ENCODE peak calls at places on chromosomes 2 and 18, in five cellular contexts. F is H54, G is GM03348, N is HT1080, S is Caki2. O is an unnamed sample.

GRCh38 chr2:95260028-95261023 is 13.9 kb upstream of the PROM2 start:
- DNase-seq in F (no peak), N (no peak), G (peak), S (no peak), O (no peak)

GRCh38 chr2:160207804-160208661 is 8.0 kb upstream of the ITGB6 start:
- DNase-seq in G (peak), N (peak), S (peak), F (peak), O (peak)

GRCh38 chr2:229129738-229130371 is 141.2 kb downstream of the PID1 start:
- DNase-seq in G (peak), S (no peak), N (no peak), F (no peak), O (no peak)

GRCh38 chr18:7626922-7627440 is 59.9 kb downstream of the PTPRM start:
- DNase-seq in N (peak), G (peak), F (peak), S (peak), O (no peak)

GRCh38 chr2:5365871-5366461 is 326.2 kb upstream of the SOX11 start:
- DNase-seq in N (peak), S (peak), G (no peak), F (peak), O (peak)

GRCh38 chr2:37652199-37652640 is 19.2 kb downstream of the CDC42EP3 start:
- DNase-seq in G (peak), S (peak), N (peak), F (peak), O (no peak)

GRCh38 chr2:240964221-240964853 is 34.1 kb upstream of the SNED1 start:
- DNase-seq in S (no peak), N (no peak), F (no peak), G (no peak), O (no peak)

GRCh38 chr2:237471457-237472186 is 15.4 kb upstream of the MLPH start:
- DNase-seq in F (peak), N (peak), S (no peak), G (no peak), O (peak)

GRCh38 chr2:121253674-121254240 is 31.2 kb downstream of the TFCP2L1 start:
- DNase-seq in N (no peak), F (no peak), G (no peak), S (no peak), O (no peak)

GRCh38 chr2:27989149-27989548 is 98.6 kb downstream of the BABAM2 start:
- DNase-seq in G (no peak), N (peak), F (no peak), S (no peak), O (no peak)

GRCh38 chr18:57015036-57015805 is 131.7 kb upstream of the BOD1L2 start:
- DNase-seq in G (no peak), N (no peak), F (no peak), S (no peak), O (no peak)

GRCh38 chr2:216538538-216538937 is 39.9 kb downstream of the RPL37A start:
- DNase-seq in N (no peak), F (no peak), S (peak), G (no peak), O (no peak)

GRCh38 chr18:58541789-58542425 is 87.0 kb downstream of the ALPK2 start:
- DNase-seq in N (peak), G (peak), F (peak), S (peak), O (no peak)

GRCh38 chr18:44683566-44683965 is 2.9 kb downstream of the SETBP1 start:
- DNase-seq in F (no peak), S (no peak), G (peak), N (no peak), O (no peak)

GRCh38 chr2:127048969-127049897 is 57.7 kb downstream of the BIN1 start:
- DNase-seq in F (no peak), G (no peak), S (no peak), N (no peak), O (no peak)

GRCh38 chr2:66869076-66869475 is 434.2 kb downstream of the MEIS1 start:
- DNase-seq in N (peak), G (peak), S (no peak), F (no peak), O (no peak)

GRCh38 chr2:65281626-65282351 is 54.2 kb downstream of the ACTR2 start:
- DNase-seq in G (no peak), F (no peak), N (no peak), S (no peak), O (no peak)

GRCh38 chr2:101368371-101368770 is 18.9 kb downstream of the CREG2 start:
- DNase-seq in S (no peak), G (no peak), F (no peak), N (no peak), O (no peak)

GRCh38 chr18:39460136-39460535 is 1894.5 kb upstream of the CELF4 start:
- DNase-seq in F (no peak), G (no peak), S (no peak), N (no peak), O (no peak)

GRCh38 chr2:240374085-240374907 is 61.2 kb upstream of the GPC1 start:
- DNase-seq in N (peak), S (peak), F (peak), G (peak), O (peak)

GRCh38 chr2:215874418-215874817 is 138.9 kb downstream of the MREG start:
- DNase-seq in G (no peak), N (no peak), F (no peak), S (no peak), O (no peak)

GRCh38 chr2:235532307-235532706 is 38.5 kb downstream of the AGAP1 start:
- DNase-seq in S (no peak), N (no peak), F (no peak), G (no peak), O (no peak)

GRCh38 chr18:70423988-70424387 is 135.1 kb downstream of the SOCS6 start:
- DNase-seq in G (peak), S (no peak), N (no peak), F (no peak), O (peak)

GRCh38 chr2:12957251-12957650 is 240.5 kb downstream of the TRIB2 start:
- DNase-seq in S (no peak), N (peak), F (no peak), G (no peak), O (no peak)

GRCh38 chr2:239700946-239701345 is 300.1 kb upstream of the HDAC4 start:
- DNase-seq in S (no peak), F (no peak), G (no peak), N (no peak), O (peak)

GRCh38 chr18:2847341-2848144 is 737 bp downstream of the EMILIN2 start:
- DNase-seq in F (no peak), N (no peak), G (peak), S (peak), O (no peak)

GRCh38 chr2:230793573-230794359 is 71.0 kb upstream of the ITM2C start:
- DNase-seq in S (peak), N (peak), F (peak), G (peak), O (no peak)

GRCh38 chr2:223760838-223761502 is 76.4 kb downstream of the AP1S3 start:
- DNase-seq in N (peak), G (peak), F (peak), S (peak), O (no peak)

GRCh38 chr2:15596350-15596749 is 4.7 kb downstream of the DDX1 start:
- DNase-seq in N (no peak), S (no peak), G (no peak), F (no peak), O (no peak)

GRCh38 chr2:177056540-177056939 is 156.1 kb upstream of the HNRNPA3 start:
- DNase-seq in G (no peak), S (no peak), N (no peak), F (peak), O (no peak)

O was measured in G401.